ENCODE peak calls at places on chromosomes 13 and 19, in eight cellular contexts. K is AG09319, O is B cell, W is psoas muscle, T is BE2C, H is lower lobe of right lung, A is dorsolateral prefrontal cortex, U is NB4. P is an unnamed sample.
A peak's percentile ranks its signal among the peaks of the same experiment; 100 is the strongest.

GRCh38 chr13:77521595-77522367 is 13.7 kb upstream of the SCEL start:
- DNase-seq in K (no peak), W (no peak), U (no peak), A (no peak), H (peak; percentile 77), O (no peak), T (no peak), P (no peak)

GRCh38 chr13:48431431-48431830 is 18.5 kb upstream of the LPAR6 start:
- DNase-seq in A (no peak), O (no peak), T (no peak), W (no peak), U (no peak), H (no peak), K (no peak), P (no peak)

GRCh38 chr13:33352023-33352422 is 66.5 kb upstream of the STARD13 start:
- DNase-seq in K (no peak), H (no peak), W (no peak), U (no peak), O (no peak), A (no peak), T (no peak), P (no peak)

GRCh38 chr19:34173145-34173956 is 1.0 kb downstream of the LSM14A start:
- DNase-seq in U (peak; percentile 48), H (peak; percentile 49), T (no peak), K (no peak), O (no peak), W (peak; percentile 54), A (no peak), P (peak; percentile 47)

GRCh38 chr19:13436352-13436751 is 69.9 kb downstream of the CACNA1A start:
- DNase-seq in K (no peak), T (no peak), O (no peak), W (no peak), H (no peak), U (no peak), A (no peak), P (no peak)

GRCh38 chr13:35630551-35631275 is 154.2 kb upstream of the MAB21L1 start:
- DNase-seq in K (peak; percentile 40), O (peak; percentile 2), W (no peak), T (peak; percentile 45), H (no peak), A (peak; percentile 12), U (peak; percentile 52), P (no peak)

GRCh38 chr19:39093761-39094160 is 9.6 kb downstream of the ACP7 start:
- DNase-seq in K (no peak), U (peak; percentile 30), W (no peak), T (no peak), O (no peak), A (no peak), H (no peak), P (no peak)

GRCh38 chr13:68808456-68808855 is 1299.2 kb upstream of the ATXN8OS start:
- DNase-seq in U (no peak), O (no peak), H (no peak), K (no peak), T (no peak), A (no peak), W (no peak), P (no peak)

GRCh38 chr13:84658881-84659661 is 776.8 kb upstream of the SLITRK1 start:
- DNase-seq in U (no peak), A (no peak), W (no peak), K (no peak), H (no peak), O (no peak), T (no peak), P (no peak)

GRCh38 chr13:111516712-111517640 is 196.5 kb downstream of the TEX29 start:
- DNase-seq in T (no peak), O (no peak), W (no peak), U (no peak), A (no peak), H (no peak), K (no peak), P (peak; percentile 68)

GRCh38 chr13:66264976-66265375 is 965.2 kb downstream of the PCDH9 start:
- DNase-seq in W (no peak), A (peak; percentile 6), K (no peak), T (no peak), H (no peak), O (no peak), U (no peak), P (no peak)

GRCh38 chr19:20422216-20422615 is 143.4 kb downstream of the ZNF737 start:
- DNase-seq in T (no peak), K (no peak), H (no peak), U (no peak), W (no peak), A (no peak), O (no peak), P (no peak)

GRCh38 chr13:74114202-74114601 is 20.0 kb downstream of the KLF12 start:
- DNase-seq in O (no peak), T (no peak), U (no peak), A (no peak), H (no peak), W (no peak), K (peak; percentile 39), P (no peak)

GRCh38 chr19:30695171-30695875 is 323.1 kb downstream of the ZNF536 start:
- DNase-seq in U (peak; percentile 2), K (no peak), H (no peak), W (no peak), A (no peak), T (no peak), O (no peak), P (no peak)

GRCh38 chr13:112972867-112973576 is 4.0 kb downstream of the MCF2L start:
- DNase-seq in A (no peak), K (no peak), T (no peak), H (peak; percentile 63), U (no peak), O (no peak), W (peak; percentile 50), P (no peak)

GRCh38 chr13:37597477-37597876 is 1.1 kb downstream of the POSTN start:
- DNase-seq in T (no peak), A (no peak), O (no peak), W (no peak), H (no peak), K (no peak), U (no peak), P (no peak)

GRCh38 chr19:3224346-3225325 is at the start of gene CELF5:
- DNase-seq in W (no peak), U (peak; percentile 33), K (no peak), T (peak; percentile 79), H (no peak), O (peak; percentile 77), A (peak; percentile 78), P (no peak)

GRCh38 chr19:1811942-1812425 is at the start of gene ATP8B3:
- DNase-seq in U (no peak), A (no peak), T (no peak), H (no peak), O (no peak), W (no peak), K (no peak), P (no peak)
- TF ChIP-seq CTCF in U (no peak), A (no peak), T (no peak), H (no peak), O (no peak), W (no peak), K (peak; percentile 5), P (no peak)

DNA sequence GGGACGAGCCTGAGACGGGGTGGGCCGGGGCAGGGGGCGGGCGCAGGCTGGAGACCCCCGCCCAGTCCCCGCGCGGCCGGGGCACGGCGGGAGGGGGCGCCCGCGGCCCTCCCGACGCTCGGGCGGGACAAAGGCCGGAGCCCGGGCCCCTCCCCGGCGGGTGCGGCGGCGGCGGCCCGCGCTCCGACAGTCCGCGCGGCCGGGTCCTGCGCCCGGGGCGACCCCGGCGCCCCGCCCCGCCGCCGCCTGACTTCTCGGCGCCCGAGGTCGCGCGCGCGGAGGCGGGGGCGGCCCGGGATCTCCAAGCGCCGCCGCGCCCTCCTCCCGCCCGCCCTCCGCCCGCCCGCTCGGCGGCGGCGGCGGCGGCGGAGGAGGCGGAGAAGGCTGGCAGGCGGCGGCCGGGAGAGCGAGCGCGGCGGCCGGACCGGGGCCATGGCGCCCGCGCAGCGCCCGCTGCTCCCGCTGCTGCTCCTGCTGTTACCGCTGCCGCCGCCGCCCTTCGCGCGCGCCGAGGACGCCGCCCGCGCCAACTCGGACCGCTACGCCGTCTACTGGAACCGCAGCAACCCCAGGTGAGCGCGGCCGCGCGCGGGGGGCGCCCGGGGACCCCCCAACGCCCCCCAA is at the start of gene EFNA2:
- DNase-seq in W (no peak), O (no peak), U (no peak), T (no peak), A (no peak), H (no peak), K (no peak), P (no peak)
- TF ChIP-seq CTCF in W (no peak), O (no peak), U (no peak), T (no peak), A (no peak), H (no peak), K (no peak), P (no peak)

GRCh38 chr19:18419195-18419698 is at the start of gene SSBP4:
- DNase-seq in U (peak; percentile 84), A (peak; percentile 72), T (peak; percentile 84), O (peak; percentile 89), H (peak; percentile 80), W (peak; percentile 89), K (no peak), P (no peak)
- TF ChIP-seq CTCF in U (no peak), A (no peak), T (no peak), O (peak; percentile 55), H (peak; percentile 44), W (peak; percentile 47), K (peak; percentile 1), P (no peak)

DNA sequence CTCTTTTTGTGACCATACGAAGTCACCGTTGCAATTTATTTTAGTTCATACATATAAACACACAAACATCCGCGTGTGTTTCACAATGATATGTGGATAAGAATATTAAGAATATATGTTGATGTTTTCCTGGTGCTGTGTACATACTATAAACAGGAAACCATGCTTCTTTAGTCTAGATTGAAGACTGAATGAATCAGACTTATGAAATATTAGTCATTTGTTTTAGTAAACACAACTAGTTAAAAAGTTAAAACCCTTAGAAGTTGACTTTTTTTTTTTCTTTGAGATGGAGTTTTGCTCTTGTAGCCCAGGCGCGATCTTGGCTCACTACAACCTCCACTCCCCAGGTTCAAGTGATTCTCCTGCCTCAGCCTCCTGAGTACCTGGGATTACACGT is 257.7 kb downstream of the DACH1 start:
- DNase-seq in A (no peak), K (no peak), T (no peak), O (no peak), W (no peak), U (no peak), H (no peak), P (no peak)
- TF ChIP-seq CTCF in A (no peak), K (no peak), T (no peak), O (no peak), W (no peak), U (no peak), H (no peak), P (no peak)

DNA sequence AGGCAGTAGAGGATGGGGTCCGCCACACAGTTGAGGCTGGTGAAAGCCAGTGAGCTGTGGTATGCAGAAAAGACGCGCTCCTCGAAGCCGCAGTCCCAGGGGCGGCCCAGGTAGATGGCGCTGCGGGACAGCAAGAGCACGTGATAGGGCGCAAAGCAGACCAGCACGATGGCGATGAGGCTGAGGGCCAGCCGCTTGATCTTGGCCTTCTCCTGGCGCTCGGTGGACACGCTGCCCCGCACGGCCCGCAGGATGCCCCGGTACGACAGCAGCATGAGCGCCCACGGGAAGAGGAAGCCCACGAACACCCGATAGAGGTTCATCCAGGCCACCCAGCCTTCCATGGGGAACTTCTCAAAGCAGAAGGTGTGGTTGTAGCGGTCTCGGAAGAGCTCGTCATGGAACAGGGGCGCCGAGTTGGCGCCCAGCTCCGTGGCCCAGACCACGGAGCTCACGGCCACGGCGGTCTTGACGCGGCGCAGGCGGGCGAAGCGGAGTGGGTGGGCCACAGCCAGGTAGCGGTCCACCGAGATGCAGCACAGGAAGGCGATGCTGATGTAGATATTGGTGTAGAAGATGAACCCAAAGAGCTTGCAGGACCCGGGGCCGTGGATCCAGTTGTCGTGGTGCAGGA is 6.5 kb upstream of the OPA3 start:
- DNase-seq in H (peak; percentile 68), A (no peak), T (peak; percentile 79), O (peak; percentile 47), K (no peak), U (peak; percentile 66), W (peak; percentile 58), P (no peak)
- TF ChIP-seq CTCF in H (peak; percentile 40), A (no peak), T (peak; percentile 70), O (peak; percentile 13), K (peak; percentile 40), U (peak; percentile 31), W (no peak), P (no peak)